ENCODE peak calls at places on chromosomes 11 and 22, in five cellular contexts. R is Karpas-422, Y is HCT116, I is adipocyte, G is endothelial cell of umbilical vein. M is an unnamed sample.

GRCh38 chr22:17836977-17837742 is 62.9 kb upstream of the BID start:
- DNase-seq in R (no peak), Y (no peak), I (peak; percentile 69), G (peak; percentile 29), M (no peak)

GRCh38 chr11:103086461-103086860 is 5.5 kb downstream of the DCUN1D5 start:
- DNase-seq in R (no peak), Y (no peak), I (no peak), G (no peak), M (no peak)

GRCh38 chr11:130675456-130675855 is 227.0 kb downstream of the ADAMTS15 start:
- DNase-seq in R (no peak), Y (no peak), I (peak; percentile 69), G (no peak), M (no peak)

GRCh38 chr22:43385770-43386641 is 25.8 kb upstream of the MPPED1 start:
- DNase-seq in R (peak; percentile 90), Y (peak; percentile 32), I (peak; percentile 90), G (peak; percentile 70), M (peak; percentile 72)

GRCh38 chr11:46279393-46280099 is 2.1 kb downstream of the CREB3L1 start:
- DNase-seq in R (no peak), Y (no peak), I (peak; percentile 70), G (peak; percentile 74), M (peak; percentile 74)

GRCh38 chr22:18947905-18948304 is 11.8 kb upstream of the PRODH start:
- DNase-seq in R (no peak), Y (no peak), I (no peak), G (no peak), M (peak; percentile 12)

GRCh38 chr11:31809543-31809856 is 1.6 kb downstream of the PAX6 start:
- DNase-seq in R (no peak), Y (no peak), I (no peak), G (no peak), M (no peak)

GRCh38 chr22:25111579-25112517 is 87.8 kb upstream of the CRYBB3 start:
- DNase-seq in R (no peak), Y (no peak), I (peak; percentile 7), G (peak; percentile 27), M (peak; percentile 77)

GRCh38 chr11:8087756-8088155 is 6.7 kb downstream of the TUB start:
- DNase-seq in R (no peak), Y (no peak), I (no peak), G (no peak), M (no peak)

GRCh38 chr11:5689551-5689983 is at the start of gene TRIM22:
- DNase-seq in R (peak; percentile 90), Y (no peak), I (peak; percentile 75), G (peak; percentile 86), M (peak; percentile 58)

GRCh38 chr22:45499746-45500145 is 2.9 kb upstream of the FBLN1 start:
- DNase-seq in R (no peak), Y (no peak), I (no peak), G (no peak), M (no peak)

GRCh38 chr11:1597331-1597741 is 758 bp downstream of the KRTAP5-2 start:
- DNase-seq in R (no peak), Y (no peak), I (no peak), G (no peak), M (no peak)

GRCh38 chr22:19905619-19906276 is 35.8 kb upstream of the COMT start:
- DNase-seq in R (no peak), Y (no peak), I (no peak), G (no peak), M (no peak)

GRCh38 chr11:2565447-2566222 is 120.8 kb downstream of the KCNQ1 start:
- DNase-seq in R (no peak), Y (no peak), I (no peak), G (no peak), M (no peak)

GRCh38 chr11:124667601-124668000 is 5.9 kb downstream of the SIAE start:
- DNase-seq in R (no peak), Y (no peak), I (no peak), G (no peak), M (no peak)

GRCh38 chr11:79173615-79174014 is 267.2 kb downstream of the TENM4 start:
- DNase-seq in R (no peak), Y (no peak), I (peak; percentile 71), G (no peak), M (no peak)

GRCh38 chr22:48227341-48228018 is 1465.0 kb downstream of the TBC1D22A start:
- DNase-seq in R (no peak), Y (no peak), I (no peak), G (no peak), M (no peak)

GRCh38 chr22:49607821-49608220 is 219.9 kb downstream of the BRD1 start:
- DNase-seq in R (no peak), Y (no peak), I (no peak), G (no peak), M (no peak)

GRCh38 chr22:42773161-42773560 is 52.5 kb upstream of the A4GALT start:
- DNase-seq in R (no peak), Y (no peak), I (no peak), G (no peak), M (no peak)

GRCh38 chr11:122137081-122137793 is 21.2 kb upstream of the BLID start:
- DNase-seq in R (no peak), Y (peak; percentile 79), I (peak; percentile 90), G (peak; percentile 88), M (no peak)

GRCh38 chr11:114169321-114169749 is 109.8 kb downstream of the ZBTB16 start:
- DNase-seq in R (no peak), Y (no peak), I (no peak), G (no peak), M (no peak)

GRCh38 chr22:46457502-46458488 is 79.6 kb downstream of the CELSR1 start:
- DNase-seq in R (no peak), Y (no peak), I (peak; percentile 19), G (no peak), M (no peak)

GRCh38 chr11:40190294-40190693 is 1269.2 kb downstream of the LRRC4C start:
- DNase-seq in R (no peak), Y (no peak), I (no peak), G (no peak), M (no peak)

GRCh38 chr11:134181707-134182106 is 42.1 kb downstream of the NCAPD3 start:
- DNase-seq in R (no peak), Y (no peak), I (no peak), G (no peak), M (no peak)

GRCh38 chr11:2221024-2221423 is 49.4 kb downstream of the ASCL2 start:
- DNase-seq in R (no peak), Y (no peak), I (no peak), G (no peak), M (no peak)

GRCh38 chr11:126327280-126328000 is 23.6 kb downstream of the DCPS start:
- DNase-seq in R (no peak), Y (no peak), I (no peak), G (no peak), M (no peak)

GRCh38 chr22:46791201-46791731 is 28.8 kb downstream of the TBC1D22A start:
- DNase-seq in R (peak; percentile 49), Y (no peak), I (no peak), G (peak; percentile 42), M (no peak)

GRCh38 chr11:64725601-64726139 is 2.7 kb upstream of the NRXN2 start:
- DNase-seq in R (no peak), Y (no peak), I (no peak), G (no peak), M (no peak)
- H3K36me3 ChIP-seq in R (no peaks in the 10 kb centered on the region), Y (no peaks in the 10 kb centered on the region), I (no peaks in the 10 kb centered on the region), G (no peaks in the 10 kb centered on the region), M (no peaks in the 10 kb centered on the region)

DNA sequence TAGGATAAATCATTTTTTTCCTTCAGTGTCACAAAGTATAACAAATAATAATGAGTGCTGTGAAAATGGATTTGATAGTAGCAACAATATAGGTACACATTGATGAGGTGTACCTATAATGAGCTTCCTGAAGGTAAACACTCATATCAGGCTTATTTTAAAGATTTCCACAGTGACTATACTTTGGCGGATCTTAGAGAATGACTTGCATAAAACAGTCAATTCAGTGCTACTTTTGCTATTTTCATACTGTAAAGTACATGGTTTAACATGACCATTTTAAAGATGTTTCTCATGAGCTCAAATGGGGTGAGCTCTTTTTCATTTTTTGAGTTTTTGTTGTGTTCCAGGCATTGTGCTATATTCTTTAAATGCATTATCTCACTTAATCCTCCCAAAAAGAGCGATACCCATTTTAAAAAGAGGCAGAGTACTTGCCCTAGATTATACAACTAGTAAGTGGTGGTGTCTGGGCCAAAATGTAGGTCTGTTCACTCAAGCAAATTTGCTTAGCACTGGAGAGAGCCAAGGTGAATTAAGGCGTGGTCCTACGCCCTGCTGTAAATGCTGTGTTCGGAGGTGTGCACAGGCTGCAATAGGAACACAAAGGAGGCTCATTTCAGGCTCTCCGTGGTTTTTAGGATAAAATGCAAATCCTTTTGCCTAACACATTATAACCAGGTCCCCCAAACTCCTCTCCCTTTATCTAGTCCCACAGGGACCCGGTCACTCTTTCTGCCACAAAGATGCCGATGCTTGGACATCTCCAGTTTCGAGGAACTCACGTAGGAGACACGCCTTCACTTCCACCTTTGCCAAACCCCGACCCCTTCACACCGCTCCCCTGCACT is 617 bp upstream of the ALKBH3 start:
- DNase-seq in R (no peak), Y (no peak), I (no peak), G (no peak), M (peak; percentile 19)
- H3K9ac ChIP-seq in R (no peak overlapping the region), Y (peak overlapping the region; percentile 91), I (peak overlapping the region; percentile 91), G (no peak overlapping the region), M (peak overlapping the region; percentile 77)

GRCh38 chr22:27903805-27904473 is 15.1 kb downstream of the PITPNB start:
- DNase-seq in R (no peak), Y (no peak), I (no peak), G (no peak), M (no peak)

GRCh38 chr22:27911329-27911728 is 7.7 kb downstream of the PITPNB start:
- DNase-seq in R (no peak), Y (no peak), I (no peak), G (peak; percentile 38), M (no peak)

GRCh38 chr22:27905638-27906037 is 13.4 kb downstream of the PITPNB start:
- DNase-seq in R (no peak), Y (no peak), I (peak; percentile 69), G (no peak), M (no peak)

DNA sequence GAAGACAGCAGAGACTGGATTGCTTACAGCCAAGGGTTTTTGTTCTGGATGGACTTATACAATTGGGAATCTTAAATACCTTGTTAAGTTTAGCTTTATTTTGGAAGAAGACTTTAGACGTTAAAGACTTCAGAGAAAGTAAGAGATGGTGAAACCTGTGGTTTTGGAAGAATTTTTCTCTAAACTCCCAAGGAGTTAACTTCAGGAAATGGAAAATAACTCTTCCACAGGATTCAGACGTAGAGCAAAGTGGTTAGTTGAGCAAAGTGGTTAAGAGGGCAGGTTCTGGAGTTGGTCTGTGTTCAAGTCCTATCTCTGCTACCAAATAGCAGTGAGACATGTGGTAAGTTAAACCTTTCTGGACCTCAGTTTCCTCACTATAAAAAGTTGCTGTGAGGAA is 12.8 kb downstream of the PITPNB start:
- DNase-seq in R (no peak), Y (no peak), I (peak; percentile 20), G (no peak), M (no peak)
- H3K36me3 ChIP-seq in R (peaks cover 42% of the 10 kb centered on the region), Y (peaks cover 44% of the 10 kb centered on the region), I (peaks cover 36% of the 10 kb centered on the region), G (peaks cover 20% of the 10 kb centered on the region), M (no peaks in the 10 kb centered on the region)

GRCh38 chr11:68467446-68467845 is 6.9 kb downstream of the PPP6R3 start:
- DNase-seq in R (no peak), Y (no peak), I (no peak), G (no peak), M (no peak)

GRCh38 chr11:68460741-68461283 is at the start of gene PPP6R3:
- DNase-seq in R (no peak), Y (no peak), I (peak; percentile 82), G (no peak), M (no peak)

GRCh38 chr11:68461284-68461861 is 821 bp downstream of the PPP6R3 start:
- DNase-seq in R (peak; percentile 46), Y (no peak), I (no peak), G (peak; percentile 49), M (peak; percentile 48)

GRCh38 chr11:68459886-68460740 is 439 bp upstream of the PPP6R3 start:
- DNase-seq in R (peak; percentile 98), Y (peak; percentile 96), I (peak; percentile 100), G (peak; percentile 100), M (peak; percentile 97)

GRCh38 chr11:68463714-68464113 is 3.2 kb downstream of the PPP6R3 start:
- DNase-seq in R (no peak), Y (no peak), I (peak; percentile 21), G (no peak), M (no peak)
- H3K9ac ChIP-seq in R (no peak overlapping the region), Y (no peak overlapping the region), I (no peak overlapping the region), G (no peak overlapping the region), M (no peak overlapping the region)

M was measured in colonic mucosa.